ENCODE peak calls at places on chromosomes 7 and 10, in ten cellular contexts. M is body of pancreas; G is GM12865; W is CD4-positive, alpha-beta T cell; S is tibial nerve; L is fibroblast of mammary gland; Q is upper lobe of right lung; K is GM06990; V is MM.1S; H is mammary epithelial cell. X is an unnamed sample.

GRCh38 chr7:93185303-93186027 is 37.3 kb upstream of the SAMD9L start:
- DNase-seq in S (no peak), V (no peak), H (peak; percentile 75), L (peak; percentile 17), K (no peak), Q (no peak), G (no peak), W (no peak), M (no peak), X (no peak)

GRCh38 chr7:129665013-129665401 is 53.5 kb downstream of the NRF1 start:
- DNase-seq in S (no peak), V (no peak), L (peak; percentile 97), K (no peak), G (no peak), W (no peak), M (peak; percentile 22), H (peak; percentile 92), Q (no peak), X (no peak)

GRCh38 chr7:144386741-144387140 is 16.8 kb downstream of the NOBOX start:
- DNase-seq in W (no peak), Q (no peak), L (peak; percentile 32), K (no peak), M (no peak), H (peak; percentile 61), G (no peak), V (no peak), S (no peak), X (no peak)

GRCh38 chr7:48035967-48036478 is 680 bp downstream of the C7orf57 start:
- DNase-seq in H (peak; percentile 17), M (peak; percentile 43), L (peak; percentile 28), W (no peak), S (no peak), V (no peak), G (no peak), K (peak; percentile 14), Q (peak; percentile 72), X (peak; percentile 58)

GRCh38 chr7:82247814-82248433 is 195.7 kb downstream of the CACNA2D1 start:
- DNase-seq in M (no peak), L (peak; percentile 34), W (no peak), V (peak; percentile 15), K (no peak), S (no peak), Q (no peak), H (peak; percentile 6), G (peak; percentile 2), X (no peak)

GRCh38 chr10:176677-177076 is 41.4 kb downstream of the ZMYND11 start:
- DNase-seq in H (no peak), G (no peak), M (no peak), L (no peak), S (no peak), V (no peak), W (no peak), Q (no peak), K (no peak), X (no peak)

GRCh38 chr10:103145046-103145445 is 48.0 kb downstream of the NT5C2 start:
- DNase-seq in G (no peak), Q (no peak), H (no peak), L (no peak), K (no peak), S (no peak), W (no peak), V (no peak), M (no peak), X (no peak)

GRCh38 chr10:86334515-86335085 is 32.0 kb downstream of the GRID1 start:
- DNase-seq in V (no peak), Q (no peak), L (no peak), S (no peak), M (no peak), G (no peak), H (no peak), W (no peak), K (no peak), X (no peak)

GRCh38 chr7:39592586-39592985 is 26.4 kb downstream of the YAE1 start:
- DNase-seq in M (no peak), L (peak; percentile 86), V (no peak), H (peak; percentile 69), G (no peak), W (no peak), Q (no peak), K (no peak), S (no peak), X (no peak)

GRCh38 chr7:107622429-107622828 is 38.2 kb upstream of the SLC26A4 start:
- DNase-seq in Q (no peak), S (no peak), K (no peak), L (peak; percentile 90), W (no peak), M (no peak), V (no peak), G (no peak), H (peak; percentile 84), X (no peak)

GRCh38 chr7:69599211-69599878 is 1.1 kb downstream of the AUTS2 start:
- DNase-seq in V (no peak), W (no peak), Q (peak; percentile 64), H (no peak), M (no peak), G (peak; percentile 9), S (no peak), L (no peak), K (peak; percentile 29), X (peak; percentile 55)

DNA sequence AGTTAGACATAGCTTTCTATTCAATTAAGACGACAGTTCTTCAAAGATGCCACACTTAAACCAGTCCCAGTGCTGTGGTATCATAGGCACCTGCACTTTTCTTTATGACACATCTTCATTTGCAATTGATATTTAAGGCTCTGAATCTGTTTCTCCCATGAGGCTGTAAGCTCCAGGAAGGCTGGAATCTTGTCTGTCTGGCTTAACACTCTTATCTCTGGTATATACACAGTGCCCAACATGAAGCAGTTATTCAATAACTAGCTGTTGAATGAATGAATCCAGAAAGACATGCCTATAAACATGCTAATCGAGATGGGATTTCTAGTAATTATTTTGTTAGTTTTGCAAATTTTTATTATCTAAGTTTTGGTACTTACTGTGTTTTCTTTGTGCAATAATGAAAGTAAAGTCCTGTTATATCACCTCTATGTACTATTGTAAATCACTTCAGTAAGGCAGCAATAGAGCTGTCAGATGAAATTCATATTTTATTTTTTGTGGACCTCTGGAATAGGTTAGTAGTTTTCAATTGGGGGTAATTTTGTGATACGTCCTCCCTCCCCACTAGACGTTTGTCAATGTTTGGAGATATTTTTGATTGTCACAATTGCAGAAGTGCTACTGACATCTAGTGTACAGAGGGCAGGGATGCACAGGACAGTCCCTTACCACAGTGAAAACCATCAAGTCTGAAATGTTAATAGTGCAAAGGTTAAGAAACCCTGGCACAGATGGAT is 51.3 kb upstream of the STEAP4 start:
- DNase-seq in H (peak; percentile 36), S (no peak), M (no peak), L (peak; percentile 52), W (no peak), G (peak; percentile 39), Q (no peak), K (no peak), V (peak; percentile 40), X (no peak)
- TF ChIP-seq CTCF in H (peak; percentile 72), S (peak; percentile 42), M (peak; percentile 40), L (peak; percentile 74), W (no peak), G (peak; percentile 43), Q (peak; percentile 49), K (peak; percentile 65), V (peak; percentile 57), X (no peak)

DNA sequence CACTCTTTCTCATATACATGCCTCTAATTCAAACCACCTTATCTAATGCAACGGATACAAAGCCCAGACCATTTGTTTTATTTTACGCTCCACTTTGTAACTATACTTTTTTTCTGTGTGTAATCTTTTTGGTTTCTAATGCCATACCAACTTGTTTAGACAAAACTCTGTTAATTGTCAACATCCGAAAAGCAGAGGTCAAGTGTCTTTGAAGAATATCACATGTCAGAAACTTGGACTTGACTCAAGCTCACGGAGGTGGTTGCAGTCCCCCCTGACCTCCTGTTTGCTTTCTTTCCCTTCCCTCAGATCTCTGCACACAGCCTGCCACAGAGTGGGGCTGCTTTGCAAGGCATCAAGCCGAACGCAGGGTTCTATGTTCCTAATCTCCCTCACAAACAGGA is 698.9 kb downstream of the PARD3 start:
- DNase-seq in K (no peak), W (no peak), S (no peak), G (no peak), Q (no peak), L (no peak), M (no peak), V (no peak), H (no peak), X (no peak)
- TF ChIP-seq CTCF in K (no peak), W (no peak), S (no peak), G (no peak), Q (peak; percentile 9), L (no peak), M (no peak), V (no peak), H (no peak), X (no peak)

GRCh38 chr10:121187375-121187774 is 336.2 kb downstream of the WDR11 start:
- DNase-seq in S (no peak), L (no peak), Q (no peak), V (no peak), M (no peak), G (no peak), H (no peak), W (no peak), K (no peak), X (no peak)

GRCh38 chr10:121185816-121186215 is 334.7 kb downstream of the WDR11 start:
- DNase-seq in K (no peak), V (no peak), H (no peak), Q (no peak), W (no peak), G (no peak), S (no peak), M (no peak), L (no peak), X (no peak)

GRCh38 chr10:121183241-121183640 is 332.1 kb downstream of the WDR11 start:
- DNase-seq in W (no peak), Q (no peak), L (no peak), M (no peak), G (no peak), S (no peak), K (no peak), V (no peak), H (no peak), X (no peak)

GRCh38 chr10:121189092-121189491 is 337.9 kb downstream of the WDR11 start:
- DNase-seq in V (no peak), W (no peak), K (no peak), M (no peak), L (no peak), G (no peak), H (no peak), Q (no peak), S (no peak), X (no peak)

DNA sequence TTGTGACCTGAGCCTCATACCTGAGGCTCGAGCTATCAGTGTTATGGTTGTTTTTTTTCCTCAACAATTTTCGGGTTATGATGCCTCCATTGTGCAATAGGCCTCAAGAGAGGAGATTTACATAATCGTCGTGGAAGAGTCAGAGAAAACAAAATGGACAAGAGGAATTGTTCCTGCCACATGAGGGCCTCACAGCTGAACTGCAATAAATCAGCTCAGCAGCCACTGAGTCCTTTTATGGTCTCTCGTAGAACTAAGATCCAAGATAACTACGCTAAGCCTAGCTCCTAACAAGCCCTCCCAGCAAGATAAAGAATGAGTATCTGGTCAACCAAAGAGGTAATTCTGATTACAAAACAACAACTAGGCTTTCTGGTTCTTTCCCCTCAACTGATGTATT is 336.8 kb downstream of the WDR11 start:
- DNase-seq in K (no peak), S (peak; percentile 74), Q (no peak), W (no peak), G (no peak), V (no peak), H (no peak), L (no peak), M (no peak), X (peak; percentile 22)
- TF ChIP-seq CTCF in K (no peak), S (no peak), Q (no peak), W (no peak), G (no peak), V (no peak), H (no peak), L (no peak), M (no peak), X (no peak)

GRCh38 chr7:141012044-141012685 is 2.6 kb downstream of the MRPS33 start:
- DNase-seq in L (peak; percentile 69), M (peak; percentile 55), W (peak; percentile 67), S (peak; percentile 39), Q (no peak), G (peak; percentile 76), K (peak; percentile 29), V (peak; percentile 84), H (peak; percentile 53), X (peak; percentile 56)
- TF ChIP-seq CTCF in L (peak; percentile 63), M (peak; percentile 76), W (peak; percentile 66), S (peak; percentile 41), Q (peak; percentile 58), G (peak; percentile 64), K (peak; percentile 60), V (peak; percentile 73), H (peak; percentile 58), X (peak; percentile 54)

X was measured in nephron progenitor cell.